ENCODE peak calls at places on chromosome 2, in ten cellular contexts. X, F, Y, M, Q, N, T, V, G and R are unnamed samples.

GRCh38 chr2:9990735-9991134 is 39.2 kb downstream of the GRHL1 start:
- DNase-seq in X (no peak), Y (no peak), F (peak), N (no peak), Q (no peak), V (no peak), M (no peak), G (no peak), T (no peak), R (no peak)

GRCh38 chr2:96913398-96914202 is 43.7 kb upstream of the SEMA4C start:
- DNase-seq in Y (no peak), M (no peak), F (peak), Q (peak), V (no peak), N (peak), X (no peak), G (no peak), T (no peak), R (peak)

GRCh38 chr2:25104741-25105140 is 62.9 kb downstream of the EFR3B start:
- DNase-seq in N (no peak), T (no peak), G (no peak), Q (no peak), Y (no peak), X (no peak), M (no peak), F (no peak), V (no peak), R (no peak)

GRCh38 chr2:96769816-96770215 is 9.1 kb downstream of the CNNM4 start:
- DNase-seq in N (peak), M (no peak), F (no peak), Y (no peak), X (no peak), G (no peak), T (no peak), Q (no peak), V (no peak), R (no peak)

GRCh38 chr2:197115325-197115724 is 188.8 kb upstream of the PGAP1 start:
- DNase-seq in Y (no peak), V (no peak), Q (no peak), F (no peak), T (no peak), X (no peak), M (no peak), G (no peak), N (no peak), R (no peak)

GRCh38 chr2:126905991-126906390 is 7.3 kb downstream of the TEX51 start:
- DNase-seq in Q (no peak), V (no peak), Y (no peak), G (no peak), X (no peak), F (no peak), T (no peak), N (no peak), M (no peak), R (peak)

GRCh38 chr2:176159678-176160250 is 2.7 kb downstream of the HOXD3 start:
- DNase-seq in M (no peak), Y (no peak), N (no peak), T (no peak), X (no peak), Q (no peak), F (no peak), V (no peak), G (no peak), R (no peak)

GRCh38 chr2:26850565-26850964 is 2.6 kb downstream of the DPYSL5 start:
- DNase-seq in Y (no peak), F (no peak), M (no peak), Q (no peak), X (no peak), G (no peak), V (no peak), N (no peak), T (no peak), R (no peak)

GRCh38 chr2:85777441-85777861 is 23.7 kb downstream of the ATOH8 start:
- DNase-seq in V (no peak), M (no peak), N (peak), G (no peak), T (no peak), Q (no peak), Y (no peak), X (no peak), F (no peak), R (no peak)

GRCh38 chr2:6780765-6781274 is 84.9 kb downstream of the CMPK2 start:
- DNase-seq in T (peak), N (no peak), V (no peak), F (peak), Y (peak), M (peak), X (peak), Q (no peak), G (no peak), R (no peak)

GRCh38 chr2:229235136-229235914 is 35.8 kb downstream of the PID1 start:
- DNase-seq in Y (peak), F (no peak), X (peak), V (no peak), N (no peak), T (no peak), G (peak), M (no peak), Q (no peak), R (no peak)

GRCh38 chr2:217489145-217489960 is 513.4 kb downstream of the TNS1 start:
- DNase-seq in V (no peak), Q (no peak), T (no peak), M (peak), Y (peak), X (peak), N (no peak), F (no peak), G (no peak), R (no peak)

GRCh38 chr2:11292464-11293255 is 51.8 kb downstream of the ROCK2 start:
- DNase-seq in Y (peak), T (no peak), F (no peak), V (no peak), M (no peak), Q (no peak), X (peak), N (no peak), G (no peak), R (no peak)

GRCh38 chr2:202187570-202187969 is 50.8 kb downstream of the SUMO1 start:
- DNase-seq in G (no peak), Q (no peak), M (no peak), Y (no peak), X (no peak), N (peak), V (no peak), F (no peak), T (no peak), R (no peak)

GRCh38 chr2:144099746-144100438 is 420.0 kb downstream of the ZEB2 start:
- DNase-seq in Q (no peak), T (no peak), G (no peak), V (no peak), M (no peak), Y (peak), X (peak), F (no peak), N (no peak), R (no peak)

GRCh38 chr2:62760555-62760954 is 55.0 kb downstream of the EHBP1 start:
- DNase-seq in Y (peak), M (no peak), V (no peak), F (no peak), G (no peak), Q (no peak), N (no peak), X (peak), T (no peak), R (no peak)

GRCh38 chr2:163247151-163247872 is 408.7 kb upstream of the KCNH7 start:
- DNase-seq in M (no peak), Y (no peak), F (no peak), Q (no peak), X (no peak), N (no peak), G (no peak), T (no peak), V (no peak), R (no peak)

GRCh38 chr2:86703704-86704370 is 16.3 kb upstream of the RMND5A start:
- DNase-seq in Y (no peak), F (no peak), V (no peak), M (no peak), X (peak), N (no peak), Q (no peak), G (no peak), T (no peak), R (no peak)

GRCh38 chr2:220504890-220505564 is 877.6 kb downstream of the SLC4A3 start:
- DNase-seq in M (no peak), Y (peak), N (peak), G (peak), V (no peak), Q (no peak), T (no peak), X (peak), F (no peak), R (no peak)

GRCh38 chr2:36486546-36487044 is 111.4 kb downstream of the FEZ2 start:
- DNase-seq in M (no peak), N (peak), T (no peak), V (no peak), Q (no peak), F (no peak), Y (peak), X (peak), G (peak), R (no peak)

GRCh38 chr2:200863655-200864205 is 728 bp downstream of the CLK1 start:
- DNase-seq in G (no peak), N (no peak), F (peak), V (no peak), X (peak), Q (peak), M (no peak), Y (peak), T (no peak), R (peak)

GRCh38 chr2:162330881-162331280 is 12.4 kb upstream of the IFIH1 start:
- DNase-seq in Q (no peak), F (no peak), T (no peak), N (no peak), X (peak), Y (no peak), V (no peak), M (no peak), G (no peak), R (no peak)

GRCh38 chr2:238114851-238115660 is 14.9 kb downstream of the ESPNL start:
- DNase-seq in Q (peak), F (no peak), G (no peak), M (no peak), T (no peak), X (no peak), N (no peak), V (no peak), Y (no peak), R (no peak)

GRCh38 chr2:127414855-127415592 is 3.2 kb upstream of the PROC start:
- DNase-seq in V (no peak), G (no peak), X (no peak), Y (no peak), F (no peak), N (peak), M (no peak), T (no peak), Q (no peak), R (no peak)

GRCh38 chr2:9440058-9440727 is 16.7 kb downstream of the CPSF3 start:
- DNase-seq in G (no peak), V (no peak), Q (no peak), N (no peak), T (no peak), F (no peak), M (no peak), X (peak), Y (no peak), R (no peak)